ENCODE peak calls at places on chromosomes 2 and 18, in seven cellular contexts. A, Y, Z, U, R, D and F are unnamed samples. For H3K9me3 and H3K36me3, the result is how much of the 10 kb centered on the place peaks cover.

GRCh38 chr2:68031546-68032160 is 31.2 kb downstream of the C1D start:
- DNase-seq in D (no peak), Y (peak), R (no peak), U (no peak), Z (no peak), A (peak), F (no peak)

GRCh38 chr2:10157293-10157692 is 34.8 kb downstream of the RRM2 start:
- DNase-seq in U (no peak), Z (no peak), R (no peak), A (no peak), Y (no peak), D (no peak), F (no peak)

GRCh38 chr2:213288913-213289700 is 4.8 kb downstream of the SPAG16 start:
- DNase-seq in D (no peak), Z (peak), A (no peak), R (no peak), U (no peak), Y (peak), F (no peak)

GRCh38 chr2:197972017-197972416 is 167.6 kb downstream of the PLCL1 start:
- DNase-seq in Z (peak), D (peak), A (no peak), R (no peak), U (no peak), Y (peak), F (peak)

GRCh38 chr2:85887566-85888019 is 1.2 kb downstream of the ST3GAL5 start:
- DNase-seq in D (no peak), A (peak), U (peak), R (no peak), Y (no peak), Z (peak), F (peak)

GRCh38 chr2:128309341-128310093 is 9.2 kb downstream of the HS6ST1 start:
- DNase-seq in Z (peak), R (no peak), D (no peak), A (peak), Y (peak), U (peak), F (no peak)

GRCh38 chr2:150705357-150705756 is 217.9 kb upstream of the RND3 start:
- DNase-seq in D (no peak), A (no peak), Y (peak), U (no peak), R (no peak), Z (no peak), F (peak)

GRCh38 chr2:237156131-237156856 is 70.6 kb downstream of the COPS8 start:
- DNase-seq in D (peak), Z (no peak), A (no peak), R (peak), U (peak), Y (peak), F (peak)

GRCh38 chr2:231727621-231728020 is 19.3 kb downstream of the PTMA start:
- DNase-seq in Z (no peak), D (no peak), Y (no peak), A (no peak), U (no peak), R (no peak), F (no peak)

GRCh38 chr2:187618813-187619212 is 64.6 kb upstream of the TFPI start:
- DNase-seq in Y (peak), R (no peak), Z (no peak), U (no peak), A (peak), D (no peak), F (peak)

GRCh38 chr2:235498556-235499305 is 4.9 kb downstream of the AGAP1 start:
- DNase-seq in Z (peak), R (no peak), D (no peak), U (no peak), A (peak), Y (peak), F (no peak)

GRCh38 chr2:64750001-64750816 is 96.5 kb upstream of the SERTAD2 start:
- DNase-seq in A (peak), Z (peak), Y (peak), D (peak), U (peak), R (no peak), F (peak)

GRCh38 chr2:226656367-226656766 is 143.3 kb downstream of the IRS1 start:
- DNase-seq in R (no peak), A (no peak), Z (no peak), D (no peak), U (no peak), Y (peak), F (no peak)

GRCh38 chr2:59435630-59436029 is 1117.8 kb downstream of the BCL11A start:
- DNase-seq in U (no peak), R (no peak), Y (no peak), Z (no peak), D (no peak), A (no peak), F (no peak)

GRCh38 chr2:122960727-122961641 is 1064.1 kb upstream of the CNTNAP5 start:
- DNase-seq in Y (peak), R (no peak), Z (no peak), U (no peak), A (no peak), D (no peak), F (peak)

GRCh38 chr18:22829781-22830180 is 103.3 kb upstream of the RBBP8 start:
- DNase-seq in Y (no peak), D (no peak), A (no peak), U (no peak), R (no peak), Z (no peak), F (no peak)

GRCh38 chr2:209970271-209970670 is 32.2 kb upstream of the RPE start:
- DNase-seq in U (no peak), A (no peak), D (no peak), Z (no peak), R (no peak), Y (no peak), F (no peak)

GRCh38 chr18:1306641-1307040 is 402.0 kb downstream of the ADCYAP1 start:
- DNase-seq in D (no peak), A (no peak), R (no peak), Z (no peak), Y (no peak), U (no peak), F (no peak)

GRCh38 chr2:52844701-52845423 is 922.7 kb upstream of the CHAC2 start:
- DNase-seq in R (no peak), U (no peak), A (no peak), Y (peak), D (no peak), Z (no peak), F (no peak)

GRCh38 chr2:121451373-121451772 is 79.3 kb upstream of the RNU4ATAC start:
- DNase-seq in R (no peak), A (no peak), U (no peak), Z (no peak), D (no peak), Y (no peak), F (no peak)

GRCh38 chr2:43133708-43134570 is 92.5 kb downstream of the ZFP36L2 start:
- DNase-seq in U (peak), D (no peak), R (no peak), Y (no peak), A (no peak), Z (peak), F (no peak)

GRCh38 chr2:75211371-75211770 is 12.1 kb upstream of the TACR1 start:
- DNase-seq in D (no peak), U (no peak), Y (no peak), A (no peak), Z (no peak), R (no peak), F (no peak)

DNA sequence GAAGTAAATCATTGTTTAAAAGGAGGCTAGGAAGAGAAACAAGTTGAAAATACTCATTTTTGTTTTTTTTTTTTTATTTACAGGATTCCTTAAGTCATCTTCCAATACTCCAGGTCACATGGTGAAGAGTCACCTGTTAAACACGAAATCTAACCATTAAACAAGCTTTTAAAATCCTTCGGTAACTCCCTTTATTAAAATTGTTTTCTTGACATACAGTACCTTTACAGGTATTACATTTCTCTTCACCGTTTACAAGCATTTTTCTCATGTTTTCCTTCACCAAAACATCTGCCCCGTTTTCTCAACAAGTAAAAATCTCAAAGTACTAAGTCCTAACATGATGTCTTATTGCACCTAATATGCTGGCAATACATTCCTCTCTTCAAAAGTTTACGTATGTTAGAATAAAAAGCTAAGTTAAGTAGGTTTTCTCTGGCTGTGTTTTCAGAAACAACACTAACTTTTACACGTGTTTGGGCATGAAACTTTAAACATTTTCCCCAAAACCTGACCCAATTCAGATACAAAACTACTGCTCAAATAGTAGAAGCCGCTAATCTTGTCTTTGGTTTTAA is 1.1 kb downstream of the PUM2 start:
- DNase-seq in Y (no peak), Z (no peak), A (no peak), R (no peak), U (no peak), D (no peak), F (no peak)
- H3K4me3 ChIP-seq in Y (peak), Z (peak), A (peak), R (peak), U (peak), D (peak), F (peak)

DNA sequence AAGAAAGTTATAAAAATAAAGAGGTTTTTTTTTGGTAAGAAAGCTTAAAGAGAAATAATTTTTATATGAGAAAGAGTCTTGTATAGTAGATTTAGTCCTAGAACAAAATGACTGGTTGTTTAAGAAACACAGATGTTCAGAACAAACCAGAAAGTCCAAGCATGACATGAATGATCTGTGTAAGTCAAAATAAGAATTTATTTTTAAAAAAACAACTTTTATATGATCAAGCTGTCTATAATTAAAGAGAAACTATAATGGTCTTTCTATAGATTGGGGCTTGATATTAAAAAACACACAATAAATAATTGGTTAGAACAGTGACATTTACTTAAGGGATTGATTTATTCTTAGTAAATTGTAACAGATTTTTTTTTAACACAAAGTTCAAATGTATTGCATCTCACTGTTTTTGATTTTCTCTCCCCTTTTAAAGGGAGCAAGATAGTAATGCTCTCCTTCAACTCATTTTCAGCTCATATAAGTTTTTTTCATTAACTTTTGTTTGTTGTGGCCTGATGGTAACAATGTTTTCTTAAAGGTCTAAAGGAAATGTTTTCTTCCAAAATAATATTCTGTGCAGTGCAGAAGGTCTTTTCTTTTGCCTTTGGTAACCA is 1256.8 kb downstream of the LRP1B start:
- DNase-seq in A (no peak), Y (no peak), Z (no peak), R (no peak), D (no peak), U (no peak), F (no peak)
- H3K9me3 ChIP-seq in A (under half), Y (under half), Z (under half), R (under half), D (under half), U (under half), F (under half)

DNA sequence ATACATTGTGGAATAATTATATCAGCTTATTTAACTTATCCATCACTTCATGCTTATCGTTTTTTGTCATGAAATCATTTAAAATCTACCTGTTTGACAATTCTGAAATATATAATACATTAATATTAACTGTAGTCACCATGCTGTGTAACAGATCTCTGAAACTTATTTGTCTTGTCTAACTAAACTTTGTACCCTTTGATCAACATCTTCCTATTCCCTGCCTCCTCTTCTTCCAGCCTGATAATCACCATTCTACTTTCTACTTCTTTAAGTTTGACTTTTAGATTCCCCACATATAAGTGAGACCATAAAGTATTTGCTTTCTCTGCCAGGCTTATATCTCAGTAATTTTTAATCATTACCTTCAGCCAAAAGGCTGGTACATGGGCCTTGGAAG is 134.2 kb upstream of the LINC00305 start:
- DNase-seq in Z (no peak), R (no peak), D (no peak), U (no peak), A (no peak), Y (no peak), F (no peak)
- H3K36me3 ChIP-seq in Z (under half), R (under half), D (under half), U (under half), A (under half), Y (under half), F (under half)

DNA sequence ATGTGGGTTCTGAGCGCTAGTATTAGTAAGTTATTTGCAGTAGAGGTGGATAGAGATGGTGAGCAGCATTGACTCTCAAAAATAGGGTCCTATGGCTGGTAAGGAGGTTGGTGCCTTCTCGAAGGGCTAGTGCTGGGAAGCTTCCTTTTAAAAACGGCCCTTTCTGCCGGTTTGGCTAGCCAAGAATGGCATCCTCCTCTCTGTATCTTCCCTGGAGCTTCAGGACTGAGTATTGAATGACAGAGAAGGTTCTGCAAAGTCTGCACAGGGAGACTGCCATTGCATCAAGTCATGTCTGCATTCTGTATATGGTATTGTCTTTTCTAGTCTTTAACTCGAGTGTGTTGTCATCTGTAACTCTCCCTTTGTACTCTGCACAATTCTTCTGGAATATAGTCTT is 1.0 kb downstream of the LDLRAD4 start:
- DNase-seq in A (no peak), D (no peak), Y (no peak), R (no peak), Z (no peak), U (no peak), F (no peak)
- H3K4me3 ChIP-seq in A (no peak), D (peak), Y (peak), R (peak), Z (no peak), U (no peak), F (no peak)